ENCODE peak calls at places on chromosomes 5 and 9, in ten cellular contexts. G, R, A, E, L, B, N, H, T and D are unnamed samples.

GRCh38 chr9:96067004-96067403 is 191.5 kb downstream of the ERCC6L2 start:
- DNase-seq in L (no peak), G (no peak), A (no peak), E (no peak), T (no peak), R (no peak), N (no peak), H (peak; percentile 55), B (no peak), D (peak; percentile 50)

GRCh38 chr5:129500101-129500500 is 40.0 kb downstream of the ADAMTS19 start:
- DNase-seq in H (no peak), N (no peak), T (no peak), A (no peak), B (no peak), R (no peak), G (no peak), L (no peak), E (no peak), D (no peak)

GRCh38 chr9:124284940-124285441 is 27.2 kb downstream of the NEK6 start:
- DNase-seq in T (no peak), A (no peak), B (no peak), R (no peak), N (no peak), G (no peak), H (peak; percentile 64), L (no peak), E (peak; percentile 67), D (no peak)

GRCh38 chr5:1003296-1003937 is 5.2 kb upstream of the NKD2 start:
- DNase-seq in L (peak; percentile 6), T (peak; percentile 9), G (peak; percentile 42), E (no peak), B (no peak), N (peak; percentile 31), A (peak; percentile 17), H (peak; percentile 46), R (no peak), D (no peak)

GRCh38 chr5:73818357-73818756 is 192.4 kb downstream of the ARHGEF28 start:
- DNase-seq in A (no peak), T (no peak), N (peak; percentile 91), B (no peak), E (peak; percentile 71), L (no peak), G (no peak), R (no peak), H (peak; percentile 8), D (no peak)

GRCh38 chr9:136016882-136017812 is 56.0 kb upstream of the UBAC1 start:
- DNase-seq in R (no peak), L (no peak), T (peak; percentile 73), E (no peak), A (no peak), N (no peak), H (no peak), G (peak; percentile 46), B (no peak), D (no peak)

GRCh38 chr5:10655041-10655685 is 91.3 kb downstream of the ANKRD33B start:
- DNase-seq in R (no peak), A (no peak), G (no peak), B (no peak), L (no peak), N (peak; percentile 44), T (no peak), E (peak; percentile 25), H (no peak), D (no peak)

GRCh38 chr5:67516959-67517358 is 320.4 kb upstream of the CD180 start:
- DNase-seq in A (no peak), L (no peak), R (no peak), G (peak; percentile 53), E (peak; percentile 89), H (peak; percentile 72), N (peak; percentile 81), B (no peak), T (no peak), D (no peak)

GRCh38 chr9:74742792-74743389 is 144.8 kb downstream of the TRPM6 start:
- DNase-seq in G (no peak), L (no peak), A (no peak), R (peak; percentile 2), N (peak; percentile 52), B (peak; percentile 18), E (peak; percentile 54), T (no peak), H (peak; percentile 49), D (no peak)

GRCh38 chr5:96946381-96946780 is 10.5 kb downstream of the LNPEP start:
- DNase-seq in L (no peak), G (no peak), A (no peak), E (no peak), N (no peak), B (no peak), R (no peak), H (no peak), T (no peak), D (no peak)

GRCh38 chr5:6826756-6827155 is 113.5 kb downstream of the TENT4A start:
- DNase-seq in B (no peak), A (no peak), G (no peak), R (no peak), T (no peak), N (no peak), L (no peak), E (no peak), H (no peak), D (no peak)

GRCh38 chr9:121564861-121565260 is 65.2 kb upstream of the GGTA1 start:
- DNase-seq in T (no peak), A (no peak), B (no peak), L (no peak), G (no peak), H (no peak), N (no peak), R (no peak), E (no peak), D (no peak)

GRCh38 chr9:115202960-115203751 is 85.2 kb upstream of the TNC start:
- DNase-seq in A (no peak), N (peak; percentile 80), B (no peak), H (no peak), G (no peak), E (peak; percentile 64), T (no peak), R (no peak), L (no peak), D (peak; percentile 26)

GRCh38 chr9:99224445-99224844 is 2.4 kb downstream of the SEC61B start:
- DNase-seq in L (no peak), R (no peak), B (no peak), G (no peak), A (no peak), N (no peak), E (no peak), T (no peak), H (no peak), D (no peak)
- H3K4me3 ChIP-seq in L (no peak overlapping the region), R (peak overlapping the region; percentile 97), B (no peak overlapping the region), G (no peak overlapping the region), A (no peak overlapping the region), N (no peak overlapping the region), E (no peak overlapping the region), T (no peak overlapping the region), H (no peak overlapping the region), D (no peak overlapping the region)

DNA sequence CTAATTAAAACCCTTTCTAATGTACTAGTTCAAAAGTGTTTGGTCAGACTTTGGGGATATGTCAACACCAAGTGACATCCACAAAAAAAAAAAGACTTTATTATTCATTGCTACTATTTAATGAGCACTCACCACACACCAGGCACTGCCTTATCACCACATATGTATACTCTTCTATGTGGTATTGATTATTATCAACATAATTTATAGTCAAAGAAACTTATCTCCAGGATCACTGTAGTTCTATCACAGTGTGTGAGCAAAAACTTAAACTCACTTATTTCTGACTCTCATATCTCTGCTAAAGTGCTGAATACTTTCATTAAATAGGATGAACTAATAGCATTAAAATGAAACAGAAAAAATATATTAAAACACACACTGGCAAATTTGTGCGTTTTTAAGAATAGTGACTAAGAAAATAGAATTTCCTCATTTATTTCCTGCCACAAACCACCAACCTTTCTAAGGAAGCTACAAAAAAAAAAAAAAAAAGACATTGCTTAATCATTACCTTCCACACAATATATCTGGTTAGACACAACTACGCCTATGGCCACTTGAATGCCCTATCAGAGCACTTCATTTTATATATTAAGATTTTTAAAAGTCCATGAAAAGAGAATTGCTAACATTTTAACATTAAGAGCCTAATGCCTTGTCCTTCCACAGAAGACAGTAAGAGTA is 12.8 kb downstream of the SLCO4C1 start:
- DNase-seq in G (no peak), H (no peak), N (no peak), A (no peak), T (no peak), L (no peak), B (no peak), R (no peak), E (no peak), D (no peak)
- H3K4me3 ChIP-seq in G (no peak overlapping the region), H (no peak overlapping the region), N (no peak overlapping the region), A (no peak overlapping the region), T (no peak overlapping the region), L (no peak overlapping the region), B (no peak overlapping the region), R (no peak overlapping the region), E (no peak overlapping the region), D (no peak overlapping the region)

GRCh38 chr9:125852386-125852785 is 105.2 kb downstream of the PBX3 start:
- DNase-seq in B (no peak), N (no peak), H (no peak), R (peak; percentile 26), A (no peak), G (no peak), E (no peak), T (no peak), L (no peak), D (no peak)

GRCh38 chr9:125850231-125850630 is 103.1 kb downstream of the PBX3 start:
- DNase-seq in L (no peak), E (no peak), N (no peak), H (no peak), A (no peak), G (no peak), T (no peak), B (no peak), R (no peak), D (no peak)

GRCh38 chr9:125851971-125852370 is 104.8 kb downstream of the PBX3 start:
- DNase-seq in E (no peak), R (no peak), B (no peak), L (no peak), G (no peak), N (no peak), T (no peak), H (peak; percentile 23), A (no peak), D (no peak)

GRCh38 chr9:125850763-125851162 is 103.6 kb downstream of the PBX3 start:
- DNase-seq in G (no peak), T (no peak), R (peak; percentile 78), N (no peak), H (peak; percentile 37), A (no peak), B (no peak), L (no peak), E (no peak), D (no peak)

GRCh38 chr9:125854553-125855275 is 107.5 kb downstream of the PBX3 start:
- DNase-seq in N (peak; percentile 13), L (no peak), E (no peak), G (no peak), H (no peak), R (no peak), B (no peak), T (no peak), A (no peak), D (no peak)
- H3K4me3 ChIP-seq in N (no peak overlapping the region), L (no peak overlapping the region), E (no peak overlapping the region), G (no peak overlapping the region), H (no peak overlapping the region), R (no peak overlapping the region), B (no peak overlapping the region), T (no peak overlapping the region), A (no peak overlapping the region), D (no peak overlapping the region)

DNA sequence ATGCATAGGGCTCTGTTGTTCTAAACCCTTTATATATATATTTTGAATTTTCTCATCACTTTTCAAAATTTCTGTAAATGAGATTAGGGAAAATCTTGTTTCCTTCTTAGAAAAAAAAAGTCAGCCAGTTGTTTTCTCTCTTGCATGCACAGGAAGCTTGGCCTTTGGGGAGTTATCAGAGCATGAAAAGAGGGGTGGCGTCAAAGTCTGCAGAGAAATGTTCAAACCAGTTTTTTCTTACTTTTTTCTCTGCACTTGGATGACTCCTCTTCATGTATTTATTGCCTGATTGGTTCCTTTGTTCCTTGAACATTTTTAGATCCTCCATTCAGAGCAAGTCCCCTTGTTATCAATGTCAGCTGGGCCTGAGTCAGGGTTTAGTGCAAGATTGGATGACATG is 392.5 kb upstream of the BRINP1 start:
- DNase-seq in E (no peak), N (no peak), G (no peak), A (no peak), B (no peak), H (no peak), L (no peak), T (no peak), R (no peak), D (no peak)
- H3K4me3 ChIP-seq in E (no peak overlapping the region), N (no peak overlapping the region), G (no peak overlapping the region), A (no peak overlapping the region), B (no peak overlapping the region), H (no peak overlapping the region), L (no peak overlapping the region), T (no peak overlapping the region), R (no peak overlapping the region), D (no peak overlapping the region)